ENCODE peak calls at places on chromosomes 1 and 21, in six cellular contexts. V, R, G, P, O and F are unnamed samples.

GRCh38 chr1:245673920-245674414 is 519.2 kb downstream of the KIF26B start:
- DNase-seq in G (no peak), O (no peak), P (no peak), R (no peak), V (peak), F (no peak)

GRCh38 chr1:174768516-174768915 is 231.2 kb upstream of the CACYBP start:
- DNase-seq in P (no peak), O (no peak), V (no peak), R (no peak), G (no peak), F (no peak)

GRCh38 chr1:35568975-35569395 is 4.1 kb upstream of the TFAP2E start:
- DNase-seq in P (peak), O (peak), V (peak), G (peak), R (peak), F (no peak)

GRCh38 chr1:60345621-60346020 is 272.1 kb upstream of the C1orf87 start:
- DNase-seq in V (peak), O (no peak), R (no peak), G (no peak), P (no peak), F (no peak)

GRCh38 chr1:27143408-27143807 is 11.5 kb downstream of the SLC9A1 start:
- DNase-seq in G (no peak), V (peak), P (no peak), O (no peak), R (no peak), F (no peak)

GRCh38 chr1:244150071-244150470 is 99.0 kb downstream of the ZBTB18 start:
- DNase-seq in R (no peak), V (no peak), P (no peak), O (no peak), G (no peak), F (no peak)

GRCh38 chr1:43354471-43354870 is 4.3 kb upstream of the CDC20 start:
- DNase-seq in P (no peak), R (no peak), V (no peak), O (no peak), G (no peak), F (no peak)

GRCh38 chr1:207908112-207908734 is 2.7 kb downstream of the CD34 start:
- DNase-seq in V (peak), R (no peak), P (no peak), O (no peak), G (no peak), F (no peak)

GRCh38 chr1:91948501-91949355 is 473 bp upstream of the BRDT start:
- DNase-seq in O (peak), G (no peak), R (no peak), V (no peak), P (no peak), F (no peak)

GRCh38 chr1:90175490-90176157 is 180.7 kb downstream of the ZNF326 start:
- DNase-seq in G (no peak), P (no peak), O (no peak), V (peak), R (no peak), F (no peak)

GRCh38 chr1:24384251-24385090 is 29.1 kb downstream of the STPG1 start:
- DNase-seq in R (no peak), G (no peak), O (no peak), V (peak), P (no peak), F (no peak)

GRCh38 chr1:36645911-36646310 is 163.2 kb upstream of the CSF3R start:
- DNase-seq in V (no peak), G (no peak), O (no peak), P (no peak), R (no peak), F (no peak)

GRCh38 chr1:205963352-205963751 is 20.1 kb upstream of the SLC26A9 start:
- DNase-seq in V (peak), O (no peak), R (no peak), G (no peak), P (no peak), F (no peak)

GRCh38 chr21:38311091-38311490 is 54.3 kb downstream of the KCNJ15 start:
- DNase-seq in G (no peak), V (no peak), O (no peak), R (no peak), P (no peak), F (no peak)

GRCh38 chr1:171743014-171743870 is 1.4 kb upstream of the VAMP4 start:
- DNase-seq in G (no peak), V (peak), P (no peak), O (no peak), R (no peak), F (no peak)

GRCh38 chr21:34630536-34631143 is 15.7 kb upstream of the RCAN1 start:
- DNase-seq in R (peak), G (no peak), O (no peak), P (peak), V (peak), F (no peak)

GRCh38 chr1:55437692-55438091 is 222.5 kb upstream of the USP24 start:
- DNase-seq in R (no peak), V (no peak), O (no peak), G (no peak), P (no peak), F (no peak)

GRCh38 chr1:15848143-15848928 is 829 bp downstream of the SPEN start:
- DNase-seq in O (peak), V (peak), G (peak), R (peak), P (no peak), F (no peak)

GRCh38 chr1:1227386-1227785 is 4.4 kb downstream of the SDF4 start:
- DNase-seq in V (no peak), P (no peak), O (no peak), G (no peak), R (no peak), F (no peak)

GRCh38 chr1:33349081-33349759 is 28.3 kb upstream of the A3GALT2 start:
- DNase-seq in O (peak), P (peak), R (no peak), G (no peak), V (peak), F (no peak)

GRCh38 chr1:165943198-165943597 is 115.8 kb downstream of the UCK2 start:
- DNase-seq in V (no peak), O (no peak), G (no peak), P (no peak), R (no peak), F (no peak)

GRCh38 chr1:40313958-40314720 is 2.9 kb downstream of the COL9A2 start:
- DNase-seq in R (no peak), O (no peak), G (no peak), V (no peak), P (no peak), F (no peak)

GRCh38 chr1:218380125-218380977 is 35.2 kb downstream of the TGFB2 start:
- DNase-seq in G (no peak), R (no peak), P (no peak), V (peak), O (no peak), F (no peak)

GRCh38 chr1:116373451-116374339 is 651 bp downstream of the ATP1A1 start:
- DNase-seq in R (peak), V (peak), G (peak), O (peak), P (peak), F (peak)

GRCh38 chr1:84260852-84261518 is 40.5 kb upstream of the SAMD13 start:
- DNase-seq in V (no peak), P (peak), G (no peak), R (peak), O (no peak), F (no peak)

GRCh38 chr1:241627453-241628329 is 12.5 kb downstream of the CHML start:
- DNase-seq in G (no peak), V (peak), P (peak), O (no peak), R (no peak), F (no peak)

GRCh38 chr1:156707486-156708244 is 2.3 kb upstream of the CRABP2 start:
- DNase-seq in V (no peak), P (no peak), G (no peak), O (peak), R (no peak), F (no peak)

GRCh38 chr1:159699653-159700052 is 14.7 kb downstream of the CRP start:
- DNase-seq in P (no peak), O (no peak), V (no peak), R (no peak), G (no peak), F (no peak)

GRCh38 chr1:168134132-168135041 is 2.3 kb downstream of the GPR161 start:
- DNase-seq in V (no peak), O (no peak), G (no peak), P (no peak), R (no peak), F (no peak)

GRCh38 chr21:29430030-29430429 is 131.3 kb downstream of the BACH1 start:
- DNase-seq in R (no peak), O (no peak), G (no peak), V (no peak), P (no peak), F (no peak)

GRCh38 chr21:24225432-24225831 is 1381.8 kb downstream of the MRPL39 start:
- DNase-seq in G (no peak), R (no peak), P (no peak), V (peak), O (no peak), F (no peak)

GRCh38 chr1:93995837-93996526 is 86.8 kb upstream of the GCLM start:
- DNase-seq in P (no peak), O (no peak), V (peak), G (no peak), R (no peak), F (no peak)

GRCh38 chr1:181417915-181418314 is 65.4 kb upstream of the CACNA1E start:
- DNase-seq in G (no peak), R (no peak), V (no peak), O (no peak), P (no peak), F (no peak)

GRCh38 chr1:116531917-116532316 is 38.9 kb downstream of the CD58 start:
- DNase-seq in V (no peak), P (no peak), O (peak), G (no peak), R (no peak), F (no peak)

GRCh38 chr1:155078496-155079209 is at the start of gene EFNA3:
- DNase-seq in O (peak), V (peak), R (peak), P (peak), G (no peak), F (peak)

GRCh38 chr1:72366473-72366872 is 84.1 kb upstream of the NEGR1 start:
- DNase-seq in P (no peak), R (peak), G (no peak), O (no peak), V (peak), F (no peak)

GRCh38 chr1:59967141-59967697 is 40.6 kb upstream of the CYP2J2 start:
- DNase-seq in P (no peak), V (peak), O (no peak), R (peak), G (no peak), F (no peak)

GRCh38 chr1:40438391-40439015 is 11.8 kb upstream of the ZFP69B start:
- DNase-seq in V (peak), P (no peak), G (no peak), O (no peak), R (no peak), F (no peak)